ENCODE peak calls at places on chromosome 6, in four cellular contexts. M, A, W and C are unnamed samples.

GRCh38 chr6:101534821-101535220 is 141.3 kb downstream of the GRIK2 start:
- DNase-seq in M (no peak), A (no peak), W (no peak), C (no peak)

GRCh38 chr6:89887452-89888137 is 6.7 kb upstream of the GJA10 start:
- DNase-seq in M (no peak), A (no peak), W (peak; percentile 33), C (no peak)

GRCh38 chr6:83193747-83194582 is 808 bp downstream of the RWDD2A start:
- DNase-seq in M (peak; percentile 8), A (peak; percentile 37), W (peak; percentile 72), C (peak; percentile 6)

GRCh38 chr6:111713811-111714210 is 108.1 kb upstream of the TRAF3IP2 start:
- DNase-seq in M (no peak), A (no peak), W (no peak), C (no peak)

GRCh38 chr6:33755070-33755869 is 8.6 kb upstream of the IP6K3 start:
- DNase-seq in M (no peak), A (no peak), W (no peak), C (no peak)

GRCh38 chr6:18503588-18504231 is 116.6 kb downstream of the RNF144B start:
- DNase-seq in M (peak; percentile 10), A (peak; percentile 43), W (peak; percentile 71), C (peak; percentile 35)

GRCh38 chr6:107122748-107123147 is 7.4 kb upstream of the BEND3 start:
- DNase-seq in M (no peak), A (no peak), W (no peak), C (no peak)

GRCh38 chr6:22133352-22133751 is 163.5 kb downstream of the PRL start:
- DNase-seq in M (no peak), A (no peak), W (no peak), C (no peak)

GRCh38 chr6:139531148-139531547 is 156.7 kb upstream of the CITED2 start:
- DNase-seq in M (peak; percentile 34), A (no peak), W (no peak), C (no peak)

GRCh38 chr6:79467716-79468115 is 69.5 kb downstream of the LCA5 start:
- DNase-seq in M (no peak), A (no peak), W (peak; percentile 26), C (no peak)

GRCh38 chr6:83429857-83430605 is 820 bp downstream of the ME1 start:
- DNase-seq in M (no peak), A (peak; percentile 18), W (peak; percentile 40), C (no peak)